ENCODE peak calls at places on chromosome 13, in seven cellular contexts. S is hepatocyte; B is iPS-NIHi11; G is NCI-H1694 treated with DMSO at 0.1 percent for 48 hours; V is activated naive CD4-positive, alpha-beta T cell; H is neural crest cell; E is PC-9. W is an unnamed sample.

GRCh38 chr13:51626749-51627148 is 42.5 kb downstream of the WDFY2 start:
- DNase-seq in V (no peak), E (no peak), G (no peak), H (no peak), S (no peak), B (no peak), W (peak; percentile 21)

GRCh38 chr13:24050796-24051715 is 109.5 kb upstream of the SPATA13 start:
- DNase-seq in E (no peak), V (no peak), G (no peak), B (no peak), S (no peak), H (no peak), W (no peak)

GRCh38 chr13:51938454-51938853 is 72.8 kb downstream of the ATP7B start:
- DNase-seq in G (no peak), V (no peak), S (no peak), B (no peak), H (no peak), E (no peak), W (no peak)

GRCh38 chr13:74290324-74290773 is 156.1 kb upstream of the KLF12 start:
- DNase-seq in G (no peak), H (peak; percentile 2), V (no peak), S (peak; percentile 54), B (peak; percentile 67), E (peak; percentile 38), W (no peak)

GRCh38 chr13:75299913-75300862 is 181.8 kb downstream of the TBC1D4 start:
- DNase-seq in V (no peak), S (no peak), B (no peak), E (no peak), H (no peak), G (no peak), W (no peak)

GRCh38 chr13:77579971-77580370 is 44.5 kb downstream of the SCEL start:
- DNase-seq in B (no peak), H (no peak), E (no peak), V (no peak), S (no peak), G (peak; percentile 79), W (no peak)

GRCh38 chr13:100542546-100543156 is 45.9 kb downstream of the GGACT start:
- DNase-seq in G (peak; percentile 63), V (no peak), B (no peak), S (no peak), H (no peak), E (peak; percentile 4), W (peak; percentile 43)

GRCh38 chr13:25874064-25874737 is 177.6 kb downstream of the SHISA2 start:
- DNase-seq in E (no peak), S (no peak), V (no peak), B (no peak), G (no peak), H (no peak), W (no peak)

GRCh38 chr13:76331948-76332712 is 554.1 kb downstream of the KCTD12 start:
- DNase-seq in E (no peak), B (no peak), H (no peak), S (no peak), G (peak; percentile 2), V (no peak), W (no peak)

GRCh38 chr13:20489185-20489820 is 36.4 kb downstream of the CRYL1 start:
- DNase-seq in B (no peak), V (no peak), S (no peak), E (peak; percentile 61), H (no peak), G (peak; percentile 52), W (no peak)

GRCh38 chr13:104004572-104004971 is 938.4 kb upstream of the SLC10A2 start:
- DNase-seq in H (no peak), G (no peak), S (no peak), E (no peak), B (no peak), V (no peak), W (no peak)

GRCh38 chr13:49869514-49869913 is 66.6 kb downstream of the SPRYD7 start:
- DNase-seq in G (no peak), H (peak; percentile 6), S (peak; percentile 19), V (no peak), E (peak; percentile 5), B (peak; percentile 62), W (no peak)

GRCh38 chr13:76921516-76921915 is 26.8 kb upstream of the ACOD1 start:
- DNase-seq in B (no peak), S (no peak), G (no peak), V (no peak), H (no peak), E (no peak), W (no peak)

GRCh38 chr13:98664047-98664446 is 87.1 kb upstream of the STK24 start:
- DNase-seq in G (no peak), V (peak; percentile 6), S (no peak), B (no peak), H (no peak), E (peak; percentile 25), W (no peak)

GRCh38 chr13:20175907-20176652 is 15.2 kb upstream of the GJA3 start:
- DNase-seq in G (no peak), E (no peak), V (no peak), S (no peak), B (no peak), H (no peak), W (peak; percentile 32)

GRCh38 chr13:95298971-95299627 is 2.2 kb downstream of the ABCC4 start:
- DNase-seq in G (no peak), H (no peak), V (no peak), B (no peak), E (peak; percentile 52), S (no peak), W (no peak)

GRCh38 chr13:23754506-23754905 is 134.7 kb downstream of the MIPEP start:
- DNase-seq in V (no peak), H (no peak), S (no peak), B (no peak), G (no peak), E (no peak), W (no peak)

GRCh38 chr13:95954266-95954665 is 98.9 kb downstream of the UGGT2 start:
- DNase-seq in H (no peak), B (peak; percentile 5), E (no peak), G (no peak), S (no peak), V (no peak), W (no peak)

GRCh38 chr13:25731511-25731910 is 320.3 kb downstream of the SHISA2 start:
- DNase-seq in H (no peak), G (no peak), V (no peak), E (no peak), S (no peak), B (no peak), W (no peak)